ENCODE peak calls at places on chromosomes 1 and 21, in nine cellular contexts. R is iris pigment epithelial cell; H is ELR; G is stimulated activated effector memory CD8-positive, alpha-beta T cell treated with anti-CD3 and anti-CD28 coated beads, Interleukin-12 subunit alpha, Interleukin-12 subunit beta, amount 100 ng/mL, for 72 hours; C is mammary epithelial cell; Q is naive thymus-derived CD8-positive, alpha-beta T cell; W is AG10803; K is MCF 10A; U is NCI-H1105. X is an unnamed sample.

GRCh38 chr1:109718495-109718894 is 6.4 kb downstream of the GSTM5 start:
- DNase-seq in R (peak), H (peak), G (peak), C (peak), Q (no peak), W (no peak), K (peak), U (no peak), X (no peak)

GRCh38 chr1:231690072-231690471 is 63.5 kb downstream of the DISC1 start:
- DNase-seq in R (no peak), H (no peak), G (no peak), C (no peak), Q (no peak), W (no peak), K (no peak), U (no peak), X (no peak)

GRCh38 chr1:48931571-48932251 is 155.0 kb upstream of the BEND5 start:
- DNase-seq in R (peak), H (peak), G (no peak), C (peak), Q (no peak), W (peak), K (peak), U (no peak), X (peak)

GRCh38 chr21:31879251-31879650 is 6.4 kb downstream of the HUNK start:
- DNase-seq in R (no peak), H (no peak), G (no peak), C (no peak), Q (no peak), W (no peak), K (no peak), U (no peak), X (no peak)

GRCh38 chr1:155242805-155243358 is 12.4 kb downstream of the ENTREP3 start:
- DNase-seq in R (no peak), H (no peak), G (no peak), C (no peak), Q (no peak), W (no peak), K (no peak), U (no peak), X (no peak)

GRCh38 chr1:193259619-193260018 is 73.2 kb upstream of the B3GALT2 start:
- DNase-seq in R (no peak), H (no peak), G (no peak), C (no peak), Q (no peak), W (no peak), K (no peak), U (no peak), X (no peak)

GRCh38 chr1:39573736-39574624 is 2.6 kb downstream of the PABPC4 start:
- DNase-seq in R (peak), H (peak), G (no peak), C (peak), Q (no peak), W (peak), K (peak), U (no peak), X (peak)

GRCh38 chr1:193260925-193261324 is 74.5 kb upstream of the B3GALT2 start:
- DNase-seq in R (peak), H (no peak), G (no peak), C (no peak), Q (no peak), W (no peak), K (no peak), U (no peak), X (no peak)

GRCh38 chr1:205440476-205441317 is 15.1 kb downstream of the BLACAT1 start:
- DNase-seq in R (peak), H (peak), G (peak), C (peak), Q (peak), W (no peak), K (peak), U (no peak), X (peak)

GRCh38 chr1:104780470-104781078 is 1030.9 kb downstream of the AMY1C start:
- DNase-seq in R (peak), H (peak), G (no peak), C (peak), Q (no peak), W (peak), K (peak), U (peak), X (peak)

GRCh38 chr1:151944110-151944858 is 35.0 kb upstream of the THEM4 start:
- DNase-seq in R (peak), H (no peak), G (no peak), C (no peak), Q (no peak), W (peak), K (peak), U (no peak), X (peak)

GRCh38 chr1:28136636-28137613 is 39.6 kb downstream of the PTAFR start:
- DNase-seq in R (peak), H (peak), G (no peak), C (peak), Q (no peak), W (no peak), K (peak), U (no peak), X (peak)

GRCh38 chr1:223726380-223727001 is 14.2 kb downstream of the CAPN2 start:
- DNase-seq in R (peak), H (peak), G (peak), C (peak), Q (peak), W (peak), K (peak), U (no peak), X (peak)

GRCh38 chr1:115976062-115976899 is at the start of gene SLC22A15:
- DNase-seq in R (peak), H (peak), G (peak), C (peak), Q (no peak), W (peak), K (peak), U (no peak), X (peak)

GRCh38 chr1:238589843-238590435 is 699.2 kb upstream of the ZP4 start:
- DNase-seq in R (peak), H (peak), G (no peak), C (no peak), Q (no peak), W (peak), K (no peak), U (no peak), X (no peak)

GRCh38 chr1:154404984-154405761 is at the start of gene IL6R:
- DNase-seq in R (peak), H (peak), G (peak), C (peak), Q (peak), W (peak), K (peak), U (peak), X (peak)

X was measured in bronchial epithelial cell.